ENCODE peak calls at places on chromosomes 11 and 22, in six cellular contexts. W is AG09319; F is fibroblast of the conjunctiva; Z is iPS-NIHi11; J is naive thymus-derived CD4-positive, alpha-beta T cell; U is psoas muscle. K is an unnamed sample.

GRCh38 chr11:115357066-115357465 is 147.1 kb downstream of the CADM1 start:
- DNase-seq in W (no peak), F (no peak), Z (no peak), J (no peak), U (no peak), K (no peak)

GRCh38 chr22:20427945-20428417 is 9.6 kb downstream of the SCARF2 start:
- DNase-seq in W (no peak), F (no peak), Z (no peak), J (no peak), U (no peak), K (no peak)

GRCh38 chr11:61061081-61061826 is 41.0 kb upstream of the CD5 start:
- DNase-seq in W (no peak), F (no peak), Z (no peak), J (peak), U (no peak), K (no peak)

GRCh38 chr11:121334973-121335711 is 42.6 kb downstream of the SC5D start:
- DNase-seq in W (no peak), F (no peak), Z (no peak), J (no peak), U (no peak), K (no peak)

GRCh38 chr11:100981196-100981824 is 148.3 kb downstream of the PGR start:
- DNase-seq in W (no peak), F (no peak), Z (no peak), J (no peak), U (no peak), K (no peak)

GRCh38 chr22:17817079-17817478 is 42.8 kb upstream of the BID start:
- DNase-seq in W (no peak), F (no peak), Z (no peak), J (no peak), U (no peak), K (no peak)

GRCh38 chr22:50595189-50595588 is 5.4 kb upstream of the MAPK8IP2 start:
- DNase-seq in W (no peak), F (no peak), Z (no peak), J (no peak), U (no peak), K (no peak)

GRCh38 chr22:31089101-31090100 is 8.3 kb downstream of the SMTN start:
- DNase-seq in W (no peak), F (no peak), Z (peak), J (peak), U (peak), K (no peak)

GRCh38 chr11:61922539-61922938 is 5.2 kb upstream of the RAB3IL1 start:
- DNase-seq in W (peak), F (peak), Z (no peak), J (no peak), U (peak), K (peak)

GRCh38 chr11:969651-970205 is 44.1 kb downstream of the AP2A2 start:
- DNase-seq in W (no peak), F (no peak), Z (peak), J (no peak), U (no peak), K (no peak)

GRCh38 chr22:17719911-17720310 is 54.4 kb downstream of the BID start:
- DNase-seq in W (no peak), F (no peak), Z (no peak), J (no peak), U (no peak), K (no peak)

GRCh38 chr11:5564259-5565019 is 16.1 kb upstream of the OR52H1 start:
- DNase-seq in W (no peak), F (no peak), Z (no peak), J (no peak), U (no peak), K (no peak)

GRCh38 chr22:21621891-21622623 is 7.8 kb downstream of the YDJC start:
- DNase-seq in W (no peak), F (no peak), Z (no peak), J (no peak), U (no peak), K (no peak)

GRCh38 chr22:46546466-46547178 is 9.2 kb upstream of the CELSR1 start:
- DNase-seq in W (no peak), F (no peak), Z (no peak), J (no peak), U (peak), K (peak)

GRCh38 chr11:19963697-19964340 is 196.5 kb downstream of the DBX1 start:
- DNase-seq in W (no peak), F (no peak), Z (no peak), J (peak), U (no peak), K (no peak)

GRCh38 chr11:40867991-40868685 is 591.3 kb downstream of the LRRC4C start:
- DNase-seq in W (no peak), F (no peak), Z (no peak), J (no peak), U (no peak), K (no peak)

GRCh38 chr11:72679869-72680268 is 5.6 kb upstream of the PDE2A start:
- DNase-seq in W (no peak), F (no peak), Z (no peak), J (no peak), U (no peak), K (no peak)

GRCh38 chr11:17979770-17980371 is 33.0 kb downstream of the SERGEF start:
- DNase-seq in W (no peak), F (no peak), Z (peak), J (peak), U (no peak), K (no peak)

GRCh38 chr11:73176892-73177155 is 34.7 kb upstream of the FCHSD2 start:
- DNase-seq in W (no peak), F (no peak), Z (no peak), J (no peak), U (no peak), K (no peak)

GRCh38 chr11:10885703-10886363 is 28.0 kb upstream of the ZBED5 start:
- DNase-seq in W (no peak), F (no peak), Z (no peak), J (no peak), U (no peak), K (no peak)

GRCh38 chr11:2360081-2360642 is 16.9 kb upstream of the CD81 start:
- DNase-seq in W (no peak), F (no peak), Z (no peak), J (no peak), U (no peak), K (peak)

GRCh38 chr11:10309163-10310093 is 4.6 kb downstream of the ADM start:
- DNase-seq in W (peak), F (peak), Z (no peak), J (no peak), U (peak), K (peak)

GRCh38 chr11:18265949-18266348 is at the start of gene SAA1:
- DNase-seq in W (no peak), F (no peak), Z (no peak), J (no peak), U (no peak), K (no peak)

GRCh38 chr22:22773979-22774738 is 113.5 kb upstream of the IGLL5 start:
- DNase-seq in W (no peak), F (no peak), Z (no peak), J (no peak), U (no peak), K (no peak)

GRCh38 chr11:58866788-58867187 is 22.3 kb upstream of the GLYATL2 start:
- DNase-seq in W (no peak), F (no peak), Z (no peak), J (no peak), U (no peak), K (no peak)

GRCh38 chr11:2844116-2844515 is 41.5 kb downstream of the CDKN1C start:
- DNase-seq in W (no peak), F (no peak), Z (no peak), J (no peak), U (peak), K (no peak)

GRCh38 chr11:119612814-119613213 is 116.2 kb downstream of the NECTIN1 start:
- DNase-seq in W (no peak), F (no peak), Z (no peak), J (no peak), U (no peak), K (no peak)

GRCh38 chr22:28884754-28885375 is 1.5 kb downstream of the ZNRF3 start:
- DNase-seq in W (no peak), F (no peak), Z (no peak), J (no peak), U (no peak), K (no peak)

GRCh38 chr11:113384551-113384950 is 3.0 kb upstream of the ANKK1 start:
- DNase-seq in W (peak), F (peak), Z (no peak), J (no peak), U (no peak), K (no peak)

GRCh38 chr11:69360606-69361005 is 66.7 kb downstream of the MYEOV start:
- DNase-seq in W (no peak), F (no peak), Z (peak), J (no peak), U (no peak), K (no peak)

GRCh38 chr11:72723508-72723907 is 28.7 kb downstream of the ARAP1 start:
- DNase-seq in W (no peak), F (no peak), Z (no peak), J (no peak), U (peak), K (no peak)

GRCh38 chr11:105612766-105613165 is 2.9 kb downstream of the GRIA4 start:
- DNase-seq in W (no peak), F (no peak), Z (no peak), J (no peak), U (no peak), K (no peak)